ENCODE peak calls at places on chromosomes 1 and 21, in four cellular contexts. V is A549, K is neural progenitor cell, A is adrenal gland. Y is an unnamed sample.

GRCh38 chr1:41533731-41534080 is 49.2 kb upstream of the EDN2 start:
- DNase-seq in V (no peak), K (no peak), A (no peak), Y (no peak)

GRCh38 chr1:53412285-53413174 is 46.7 kb upstream of the DMRTB1 start:
- DNase-seq in V (no peak), K (no peak), A (no peak), Y (no peak)

GRCh38 chr1:158527190-158527815 is 26.9 kb downstream of the OR6Y1 start:
- DNase-seq in V (peak), K (no peak), A (no peak), Y (peak)

GRCh38 chr1:234990328-234990675 is 138.3 kb downstream of the TOMM20 start:
- DNase-seq in V (no peak), K (no peak), A (no peak), Y (no peak)

GRCh38 chr21:37987668-37988067 is 71.4 kb upstream of the KCNJ6 start:
- DNase-seq in V (no peak), K (no peak), A (no peak), Y (no peak)

GRCh38 chr1:39393645-39394044 is 97.8 kb upstream of the BMP8A start:
- DNase-seq in V (no peak), K (no peak), A (no peak), Y (no peak)

GRCh38 chr1:200150721-200151120 is 123.2 kb downstream of the NR5A2 start:
- DNase-seq in V (peak), K (no peak), A (no peak), Y (peak)

GRCh38 chr1:185645201-185645640 is 89.0 kb upstream of the HMCN1 start:
- DNase-seq in V (no peak), K (peak), A (no peak), Y (peak)

GRCh38 chr1:53509775-53510174 is 50.6 kb downstream of the DMRTB1 start:
- DNase-seq in V (no peak), K (no peak), A (no peak), Y (no peak)

GRCh38 chr1:108000620-108001105 is 35.7 kb upstream of the VAV3 start:
- DNase-seq in V (no peak), K (no peak), A (peak), Y (no peak)

GRCh38 chr1:175514309-175515001 is 228.9 kb downstream of the TNR start:
- DNase-seq in V (no peak), K (no peak), A (no peak), Y (no peak)

GRCh38 chr21:36135391-36136094 is 664 bp downstream of the CBR3 start:
- DNase-seq in V (peak), K (peak), A (peak), Y (no peak)

GRCh38 chr1:173367136-173367535 is 110.0 kb upstream of the PRDX6 start:
- DNase-seq in V (no peak), K (no peak), A (no peak), Y (no peak)

GRCh38 chr1:203335503-203335902 is 15.4 kb downstream of the FMOD start:
- DNase-seq in V (no peak), K (no peak), A (no peak), Y (no peak)

GRCh38 chr21:46368533-46369285 is 44.8 kb downstream of the PCNT start:
- DNase-seq in V (no peak), K (no peak), A (no peak), Y (no peak)

GRCh38 chr21:44434568-44434925 is 20.8 kb upstream of the LRRC3 start:
- DNase-seq in V (no peak), K (no peak), A (no peak), Y (no peak)

GRCh38 chr1:236753554-236753953 is 41.5 kb upstream of the MTR start:
- DNase-seq in V (peak), K (peak), A (peak), Y (peak)

GRCh38 chr1:3170566-3171453 is 101.8 kb downstream of the PRDM16 start:
- DNase-seq in V (no peak), K (peak), A (peak), Y (no peak)

GRCh38 chr1:161216945-161217712 is 2.0 kb downstream of the FCER1G start:
- DNase-seq in V (no peak), K (no peak), A (no peak), Y (peak)

GRCh38 chr1:185533596-185533995 is 200.6 kb upstream of the HMCN1 start:
- DNase-seq in V (no peak), K (no peak), A (no peak), Y (no peak)

GRCh38 chr21:42563261-42564045 is 49.8 kb downstream of the SLC37A1 start:
- DNase-seq in V (no peak), K (no peak), A (no peak), Y (no peak)

GRCh38 chr1:164755674-164756073 is 196.7 kb downstream of the PBX1 start:
- DNase-seq in V (no peak), K (no peak), A (no peak), Y (no peak)

GRCh38 chr1:91490501-91490900 is 10.2 kb upstream of the CDC7 start:
- DNase-seq in V (no peak), K (no peak), A (no peak), Y (no peak)

GRCh38 chr1:25702101-25702775 is 85.6 kb downstream of the MAN1C1 start:
- DNase-seq in V (no peak), K (peak), A (no peak), Y (no peak)

GRCh38 chr21:44902268-44903053 is 18.2 kb downstream of the ITGB2 start:
- DNase-seq in V (no peak), K (no peak), A (no peak), Y (no peak)

GRCh38 chr1:38990401-38990745 is 703 bp upstream of the AKIRIN1 start:
- DNase-seq in V (no peak), K (no peak), A (no peak), Y (no peak)

GRCh38 chr1:94055459-94056122 is 65.4 kb downstream of the ABCA4 start:
- DNase-seq in V (no peak), K (no peak), A (no peak), Y (no peak)

GRCh38 chr1:31396633-31397351 is 16.2 kb upstream of the SERINC2 start:
- DNase-seq in V (no peak), K (peak), A (no peak), Y (peak)

DNA sequence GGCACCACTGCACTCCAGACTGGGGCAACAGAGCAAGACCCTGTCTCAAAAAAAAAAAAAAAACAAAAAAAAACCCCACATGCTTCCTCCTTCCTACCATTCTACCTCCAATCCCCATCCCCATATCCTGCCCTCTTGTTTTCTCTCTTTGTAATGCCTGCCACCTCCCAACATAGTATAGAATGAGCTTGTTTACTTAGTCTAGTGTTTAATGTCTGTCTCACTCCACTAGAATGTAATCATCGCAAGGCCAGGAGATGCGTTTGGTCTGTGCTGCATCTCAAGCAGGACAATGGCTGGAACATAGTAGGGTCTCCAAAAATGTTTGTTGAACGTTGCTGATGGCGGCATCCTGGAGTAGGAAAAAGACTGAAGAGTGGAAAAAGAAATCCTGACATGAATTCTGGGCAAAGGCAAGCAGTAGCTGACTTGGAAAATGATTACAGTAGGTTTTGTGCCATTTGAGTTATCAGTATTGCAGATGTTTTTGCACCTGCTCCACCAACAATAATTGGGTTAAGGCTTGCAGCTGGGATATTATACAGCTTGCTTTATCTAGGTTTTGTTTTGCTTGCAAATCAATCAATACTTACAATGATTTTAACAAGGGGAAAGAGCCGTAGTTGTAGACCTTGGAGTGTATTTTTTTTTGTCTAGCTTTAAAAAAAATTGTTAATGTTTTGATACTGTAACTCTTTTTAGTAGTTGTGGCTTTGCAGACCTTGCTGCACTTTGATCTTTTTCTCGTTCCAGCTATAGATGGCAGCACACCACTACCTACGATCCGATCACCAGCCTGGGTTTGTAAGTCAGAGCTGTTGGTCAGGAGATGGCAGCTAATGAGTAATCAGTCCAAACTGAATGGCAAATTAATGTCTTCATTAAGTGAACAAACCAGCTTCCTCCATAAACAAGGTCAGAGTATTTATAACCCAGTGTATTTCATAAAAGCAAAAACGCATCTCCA is 62.4 kb downstream of the BACH1 start:
- DNase-seq in V (no peak), K (peak), A (no peak), Y (no peak)
- TF ChIP-seq CTCF in V (no peak), K (peak), A (no peak), Y (no peak)

DNA sequence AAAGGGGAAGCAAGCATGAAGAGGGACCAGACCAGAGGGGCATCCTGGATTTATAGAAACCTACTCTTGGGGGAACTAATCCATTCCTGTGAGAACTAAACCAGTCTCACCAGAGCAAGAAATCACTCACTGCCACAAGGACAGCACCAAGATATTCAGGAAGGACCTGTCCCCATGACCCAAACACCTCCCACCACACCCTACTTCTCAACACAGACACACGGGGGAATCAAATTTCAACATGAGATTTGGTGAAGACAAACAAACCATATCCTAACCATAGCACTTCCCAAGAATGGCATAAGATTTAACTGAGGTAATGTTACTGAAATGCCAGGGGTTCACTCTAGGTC is 12.1 kb upstream of the POU2F1 start:
- DNase-seq in V (no peak), K (no peak), A (no peak), Y (no peak)
- TF ChIP-seq CTCF in V (no peak), K (no peak), A (no peak), Y (no peak)

GRCh38 chr1:152189657-152190442 is 30.8 kb upstream of the RPTN start:
- DNase-seq in V (peak), K (peak), A (peak), Y (no peak)
- TF ChIP-seq CTCF in V (peak), K (peak), A (peak), Y (peak)

GRCh38 chr21:22120616-22121266 is 1122.5 kb downstream of the NCAM2 start:
- DNase-seq in V (no peak), K (peak), A (no peak), Y (no peak)
- TF ChIP-seq CTCF in V (no peak), K (peak), A (no peak), Y (peak)

DNA sequence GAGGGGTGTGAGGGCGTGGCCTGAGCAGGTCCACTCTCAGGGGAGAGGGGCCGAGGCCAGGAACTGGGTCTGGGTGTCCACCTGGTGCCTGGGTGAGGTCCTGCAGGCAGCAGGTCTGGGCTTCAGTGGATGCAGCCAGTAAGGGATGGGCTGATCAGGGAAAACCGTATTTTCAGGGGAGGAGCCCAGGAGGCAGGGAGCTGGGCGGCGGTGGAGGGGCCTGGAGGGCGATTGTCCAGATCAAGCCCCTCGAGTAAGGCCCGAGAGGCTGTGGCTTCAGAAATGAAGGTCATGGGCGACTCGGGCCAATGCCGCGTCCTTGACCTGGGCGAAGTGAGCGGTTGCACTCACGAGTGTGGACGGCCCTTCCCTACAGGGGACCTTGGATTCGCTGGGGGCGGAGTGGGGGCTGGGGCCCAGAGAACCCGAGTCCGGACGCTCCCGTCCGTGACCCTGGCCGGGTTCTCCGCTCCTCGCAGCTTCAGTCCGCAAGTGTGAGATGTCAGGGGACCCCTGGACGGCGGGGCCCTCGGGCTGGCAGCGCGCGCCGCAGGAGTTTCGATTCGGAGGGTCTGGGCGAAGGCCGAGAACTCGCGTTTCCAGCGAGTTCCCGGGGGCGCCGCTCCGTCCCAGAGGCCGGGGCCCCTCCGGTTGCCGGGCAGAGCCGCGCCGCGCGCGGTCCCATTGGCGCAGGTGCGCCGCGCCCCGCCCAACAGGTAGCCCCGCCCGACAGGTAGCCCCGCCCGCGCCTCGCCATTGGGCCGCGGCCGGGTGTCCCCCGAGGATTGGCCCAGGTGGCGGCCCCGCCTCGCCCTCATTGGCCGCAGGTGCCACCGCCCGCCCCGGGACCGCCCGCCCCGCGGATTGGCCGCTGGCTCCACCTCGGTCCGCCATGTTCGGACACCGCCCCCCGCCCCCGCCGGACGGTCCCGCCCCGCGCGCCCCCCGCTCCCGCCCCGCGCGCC is at the start of gene PRKCZ:
- DNase-seq in V (peak), K (peak), A (peak), Y (no peak)
- TF ChIP-seq CTCF in V (peak), K (peak), A (peak), Y (peak)

GRCh38 chr1:239084459-239085080 is 301.8 kb upstream of the CHRM3 start:
- DNase-seq in V (no peak), K (no peak), A (no peak), Y (no peak)
- TF ChIP-seq CTCF in V (no peak), K (peak), A (no peak), Y (no peak)